ENCODE peak calls at places on chromosomes 13 and 19, in five cellular contexts. M, Z, B, O and C are unnamed samples.

GRCh38 chr13:72651196-72651595 is 76.2 kb downstream of the MZT1 start:
- DNase-seq in B (no peak), Z (no peak), O (no peak), M (peak), C (peak)

GRCh38 chr13:93462151-93462550 is 235.5 kb downstream of the GPC6 start:
- DNase-seq in Z (no peak), O (no peak), B (no peak), M (no peak), C (no peak)

GRCh38 chr19:38210458-38210987 is 13.5 kb downstream of the DPF1 start:
- DNase-seq in Z (no peak), M (no peak), B (peak), O (peak), C (no peak)

GRCh38 chr13:109976206-109976997 is 190.0 kb upstream of the IRS2 start:
- DNase-seq in M (no peak), O (no peak), B (no peak), Z (no peak), C (no peak)

GRCh38 chr13:111846396-111847174 is 220.4 kb upstream of the SOX1 start:
- DNase-seq in M (no peak), B (no peak), Z (no peak), O (no peak), C (no peak)

GRCh38 chr13:33636955-33637670 is 180.8 kb upstream of the RFC3 start:
- DNase-seq in O (no peak), Z (no peak), B (no peak), M (no peak), C (no peak)

GRCh38 chr19:38975214-38975860 is at the start of gene FBXO17:
- DNase-seq in O (peak), Z (peak), M (peak), B (peak), C (peak)

GRCh38 chr13:110546933-110547332 is 14.6 kb downstream of the RAB20 start:
- DNase-seq in B (peak), Z (peak), O (no peak), M (no peak), C (no peak)

GRCh38 chr19:8665468-8666213 is 33.0 kb downstream of the ACTL9 start:
- DNase-seq in Z (no peak), B (no peak), M (no peak), O (no peak), C (no peak)

GRCh38 chr19:46753420-46754155 is 7.3 kb upstream of the STRN4 start:
- DNase-seq in M (peak), B (peak), Z (no peak), O (no peak), C (peak)